ENCODE peak calls at places on chromosomes 11 and 22, in six cellular contexts. One of them, this sample, is unnamed.

GRCh38 chr11:67563354-67564114 is 20.1 kb upstream of the GSTP1 start:
- DNase-seq in A549: peak; percentile 94
- DNase-seq in HepG2: no peak
- DNase-seq in IMR-90: peak; percentile 96
- DNase-seq in SK-N-SH: no peak
- DNase-seq in GM12878: no peak
- DNase-seq in this sample: peak; percentile 76

GRCh38 chr22:24973867-24974266 is 21.4 kb downstream of the KIAA1671 start:
- DNase-seq in A549: no peak
- DNase-seq in HepG2: no peak
- DNase-seq in IMR-90: no peak
- DNase-seq in SK-N-SH: no peak
- DNase-seq in GM12878: no peak
- DNase-seq in this sample: no peak

GRCh38 chr11:85694385-85694980 is 8.5 kb upstream of the CCDC89 start:
- DNase-seq in A549: peak; percentile 71
- DNase-seq in HepG2: peak; percentile 20
- DNase-seq in IMR-90: peak; percentile 71
- DNase-seq in SK-N-SH: peak; percentile 31
- DNase-seq in GM12878: no peak
- DNase-seq in this sample: peak; percentile 18

GRCh38 chr11:58928082-58928574 is 11.2 kb upstream of the GLYATL1 start:
- DNase-seq in A549: no peak
- DNase-seq in HepG2: no peak
- DNase-seq in IMR-90: peak; percentile 7
- DNase-seq in SK-N-SH: no peak
- DNase-seq in GM12878: no peak
- DNase-seq in this sample: no peak

GRCh38 chr11:111560785-111561184 is 20.3 kb downstream of the LAYN start:
- DNase-seq in A549: no peak
- DNase-seq in HepG2: no peak
- DNase-seq in IMR-90: no peak
- DNase-seq in SK-N-SH: no peak
- DNase-seq in GM12878: no peak
- DNase-seq in this sample: no peak

GRCh38 chr11:86803641-86804040 is 3.3 kb downstream of the PRSS23 start:
- DNase-seq in A549: no peak
- DNase-seq in HepG2: no peak
- DNase-seq in IMR-90: no peak
- DNase-seq in SK-N-SH: no peak
- DNase-seq in GM12878: no peak
- DNase-seq in this sample: no peak

GRCh38 chr11:88378422-88379066 is 41.0 kb upstream of the CTSC start:
- DNase-seq in A549: no peak
- DNase-seq in HepG2: no peak
- DNase-seq in IMR-90: no peak
- DNase-seq in SK-N-SH: no peak
- DNase-seq in GM12878: no peak
- DNase-seq in this sample: no peak

GRCh38 chr11:46555269-46556054 is 38.4 kb downstream of the AMBRA1 start:
- DNase-seq in A549: no peak
- DNase-seq in HepG2: no peak
- DNase-seq in IMR-90: no peak
- DNase-seq in SK-N-SH: no peak
- DNase-seq in GM12878: peak; percentile 30
- DNase-seq in this sample: no peak

GRCh38 chr11:46200537-46201281 is 76.8 kb upstream of the CREB3L1 start:
- DNase-seq in A549: no peak
- DNase-seq in HepG2: no peak
- DNase-seq in IMR-90: peak; percentile 7
- DNase-seq in SK-N-SH: no peak
- DNase-seq in GM12878: no peak
- DNase-seq in this sample: no peak

GRCh38 chr11:20247540-20248138 is 87.4 kb upstream of the DBX1 start:
- DNase-seq in A549: no peak
- DNase-seq in HepG2: no peak
- DNase-seq in IMR-90: no peak
- DNase-seq in SK-N-SH: no peak
- DNase-seq in GM12878: no peak
- DNase-seq in this sample: no peak

GRCh38 chr22:35328472-35328885 is 28.8 kb downstream of the TOM1 start:
- DNase-seq in A549: no peak
- DNase-seq in HepG2: peak; percentile 96
- DNase-seq in IMR-90: no peak
- DNase-seq in SK-N-SH: no peak
- DNase-seq in GM12878: no peak
- DNase-seq in this sample: no peak

GRCh38 chr11:90434858-90435257 is 212.0 kb upstream of the CHORDC1 start:
- DNase-seq in A549: peak; percentile 30
- DNase-seq in HepG2: peak; percentile 35
- DNase-seq in IMR-90: no peak
- DNase-seq in SK-N-SH: no peak
- DNase-seq in GM12878: no peak
- DNase-seq in this sample: no peak

GRCh38 chr22:40898850-40899357 is 37.0 kb upstream of the DNAJB7 start:
- DNase-seq in A549: peak; percentile 49
- DNase-seq in HepG2: peak; percentile 62
- DNase-seq in IMR-90: peak; percentile 67
- DNase-seq in SK-N-SH: peak; percentile 23
- DNase-seq in GM12878: peak; percentile 44
- DNase-seq in this sample: peak; percentile 23

GRCh38 chr11:15901790-15902189 is 454.6 kb downstream of the SOX6 start:
- DNase-seq in A549: peak; percentile 9
- DNase-seq in HepG2: peak; percentile 35
- DNase-seq in IMR-90: no peak
- DNase-seq in SK-N-SH: no peak
- DNase-seq in GM12878: no peak
- DNase-seq in this sample: no peak

GRCh38 chr11:11407738-11408084 is 54.7 kb upstream of the CSNK2A3 start:
- DNase-seq in A549: no peak
- DNase-seq in HepG2: no peak
- DNase-seq in IMR-90: no peak
- DNase-seq in SK-N-SH: no peak
- DNase-seq in GM12878: no peak
- DNase-seq in this sample: no peak

GRCh38 chr11:61509058-61510029 is 795 bp downstream of the LRRC10B start:
- DNase-seq in A549: peak; percentile 90
- DNase-seq in HepG2: peak; percentile 63
- DNase-seq in IMR-90: peak; percentile 69
- DNase-seq in SK-N-SH: peak; percentile 92
- DNase-seq in GM12878: no peak
- DNase-seq in this sample: peak; percentile 37

GRCh38 chr11:65653229-65654225 is 9.2 kb downstream of the RELA start:
- DNase-seq in A549: no peak
- DNase-seq in HepG2: peak; percentile 88
- DNase-seq in IMR-90: no peak
- DNase-seq in SK-N-SH: no peak
- DNase-seq in GM12878: no peak
- DNase-seq in this sample: no peak

GRCh38 chr11:132123854-132124835 is 753.7 kb downstream of the NTM start:
- DNase-seq in A549: no peak
- DNase-seq in HepG2: no peak
- DNase-seq in IMR-90: no peak
- DNase-seq in SK-N-SH: no peak
- DNase-seq in GM12878: peak; percentile 28
- DNase-seq in this sample: no peak

GRCh38 chr11:85756401-85757200 is 54.3 kb downstream of the SYTL2 start:
- DNase-seq in A549: no peak
- DNase-seq in HepG2: no peak
- DNase-seq in IMR-90: no peak
- DNase-seq in SK-N-SH: no peak
- DNase-seq in GM12878: no peak
- DNase-seq in this sample: no peak

GRCh38 chr22:44157916-44158618 is 22.7 kb upstream of the PARVG start:
- DNase-seq in A549: no peak
- DNase-seq in HepG2: no peak
- DNase-seq in IMR-90: no peak
- DNase-seq in SK-N-SH: no peak
- DNase-seq in GM12878: no peak
- DNase-seq in this sample: no peak

GRCh38 chr11:45901646-45902045 is 5.4 kb downstream of the FREY1 start:
- DNase-seq in A549: no peak
- DNase-seq in HepG2: no peak
- DNase-seq in IMR-90: no peak
- DNase-seq in SK-N-SH: no peak
- DNase-seq in GM12878: no peak
- DNase-seq in this sample: no peak

GRCh38 chr11:73185680-73186293 is 32.3 kb upstream of the P2RY2 start:
- DNase-seq in A549: peak; percentile 79
- DNase-seq in HepG2: no peak
- DNase-seq in IMR-90: peak; percentile 69
- DNase-seq in SK-N-SH: no peak
- DNase-seq in GM12878: no peak
- DNase-seq in this sample: no peak

GRCh38 chr22:43848366-43849171 is 13.7 kb downstream of the SULT4A1 start:
- DNase-seq in A549: peak; percentile 16
- DNase-seq in HepG2: no peak
- DNase-seq in IMR-90: peak; percentile 52
- DNase-seq in SK-N-SH: peak; percentile 56
- DNase-seq in GM12878: no peak
- DNase-seq in this sample: peak; percentile 4

GRCh38 chr11:9090488-9091043 is 833 bp downstream of the SCUBE2 start:
- DNase-seq in A549: no peak
- DNase-seq in HepG2: no peak
- DNase-seq in IMR-90: no peak
- DNase-seq in SK-N-SH: peak; percentile 52
- DNase-seq in GM12878: no peak
- DNase-seq in this sample: no peak

GRCh38 chr11:9089061-9089460 is 2.3 kb downstream of the SCUBE2 start:
- DNase-seq in A549: no peak
- DNase-seq in HepG2: no peak
- DNase-seq in IMR-90: no peak
- DNase-seq in SK-N-SH: no peak
- DNase-seq in GM12878: no peak
- DNase-seq in this sample: no peak

GRCh38 chr11:9091044-9091936 is at the start of gene SCUBE2:
- DNase-seq in A549: no peak
- DNase-seq in HepG2: no peak
- DNase-seq in IMR-90: no peak
- DNase-seq in SK-N-SH: peak; percentile 86
- DNase-seq in GM12878: no peak
- DNase-seq in this sample: no peak

GRCh38 chr11:9092085-9092484 is 686 bp upstream of the SCUBE2 start:
- DNase-seq in A549: no peak
- DNase-seq in HepG2: no peak
- DNase-seq in IMR-90: no peak
- DNase-seq in SK-N-SH: no peak
- DNase-seq in GM12878: no peak
- DNase-seq in this sample: no peak

DNA sequence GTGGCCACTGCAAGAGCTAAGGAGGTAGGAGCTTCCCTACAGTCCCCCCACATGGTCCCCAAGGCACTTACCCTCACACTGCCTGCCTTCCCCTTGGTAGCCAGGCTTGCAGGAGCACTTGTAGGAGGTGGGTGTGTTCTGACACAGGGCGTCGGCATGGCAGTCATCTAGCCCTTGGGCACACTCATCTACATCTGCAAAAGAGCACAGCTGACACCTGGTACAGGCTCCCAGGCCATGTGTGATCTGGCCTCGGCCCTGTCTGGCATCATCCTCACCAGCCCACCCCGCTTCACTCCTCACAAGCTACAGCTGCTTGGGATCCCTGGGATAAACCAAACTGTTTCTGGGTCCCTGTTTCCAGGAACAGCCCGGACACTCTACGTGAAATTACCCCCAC is 1.8 kb downstream of the SCUBE2 start:
- DNase-seq in A549: no peak
- DNase-seq in HepG2: no peak
- DNase-seq in IMR-90: no peak
- DNase-seq in SK-N-SH: peak; percentile 59
- DNase-seq in GM12878: no peak
- DNase-seq in this sample: no peak
- TF ChIP-seq RAD21 in A549: no peak
- TF ChIP-seq RAD21 in HepG2: no peak
- TF ChIP-seq RAD21 in IMR-90: no peak
- TF ChIP-seq RAD21 in SK-N-SH: no peak
- TF ChIP-seq RAD21 in GM12878: no peak
- TF ChIP-seq RAD21 in this sample: no peak

DNA sequence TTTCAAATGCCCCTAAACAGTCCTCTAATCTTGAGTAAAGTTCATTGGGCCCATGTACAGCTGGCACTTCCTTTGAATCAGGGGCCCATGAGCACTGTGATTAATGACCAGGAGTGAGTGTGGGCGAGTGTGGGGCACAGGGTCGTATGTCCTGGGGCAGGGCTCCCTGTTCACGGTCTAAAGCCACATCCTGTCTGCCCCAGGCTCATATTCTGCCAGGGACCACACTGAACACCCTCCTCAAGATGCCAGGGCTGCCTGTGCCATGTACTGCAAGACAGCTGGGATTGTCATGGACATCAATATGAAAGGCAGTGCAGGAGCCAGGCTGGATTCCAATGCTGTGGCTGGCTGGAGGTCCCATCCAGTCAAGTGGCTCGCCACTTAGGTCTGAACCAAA is 130.5 kb downstream of the KIRREL3 start:
- DNase-seq in A549: no peak
- DNase-seq in HepG2: no peak
- DNase-seq in IMR-90: no peak
- DNase-seq in SK-N-SH: no peak
- DNase-seq in GM12878: no peak
- DNase-seq in this sample: no peak
- TF ChIP-seq RAD21 in A549: no peak
- TF ChIP-seq RAD21 in HepG2: no peak
- TF ChIP-seq RAD21 in IMR-90: no peak
- TF ChIP-seq RAD21 in SK-N-SH: no peak
- TF ChIP-seq RAD21 in GM12878: no peak
- TF ChIP-seq RAD21 in this sample: no peak

GRCh38 chr11:14229472-14229871 is 129.5 kb downstream of the RRAS2 start:
- DNase-seq in A549: no peak
- DNase-seq in HepG2: no peak
- DNase-seq in IMR-90: no peak
- DNase-seq in SK-N-SH: no peak
- DNase-seq in GM12878: no peak
- DNase-seq in this sample: no peak

GRCh38 chr11:14230407-14230806 is 128.6 kb downstream of the RRAS2 start:
- DNase-seq in A549: no peak
- DNase-seq in HepG2: no peak
- DNase-seq in IMR-90: no peak
- DNase-seq in SK-N-SH: no peak
- DNase-seq in GM12878: no peak
- DNase-seq in this sample: no peak

GRCh38 chr11:14234446-14234845 is 124.5 kb downstream of the RRAS2 start:
- DNase-seq in A549: no peak
- DNase-seq in HepG2: no peak
- DNase-seq in IMR-90: no peak
- DNase-seq in SK-N-SH: no peak
- DNase-seq in GM12878: no peak
- DNase-seq in this sample: no peak

GRCh38 chr11:14235701-14236100 is 123.3 kb downstream of the RRAS2 start:
- DNase-seq in A549: no peak
- DNase-seq in HepG2: no peak
- DNase-seq in IMR-90: no peak
- DNase-seq in SK-N-SH: no peak
- DNase-seq in GM12878: no peak
- DNase-seq in this sample: no peak

GRCh38 chr11:14232652-14233051 is 126.3 kb downstream of the RRAS2 start:
- DNase-seq in A549: peak; percentile 11
- DNase-seq in HepG2: no peak
- DNase-seq in IMR-90: no peak
- DNase-seq in SK-N-SH: peak; percentile 33
- DNase-seq in GM12878: no peak
- DNase-seq in this sample: no peak
- TF ChIP-seq RAD21 in A549: no peak
- TF ChIP-seq RAD21 in HepG2: no peak
- TF ChIP-seq RAD21 in IMR-90: no peak
- TF ChIP-seq RAD21 in SK-N-SH: no peak
- TF ChIP-seq RAD21 in GM12878: peak; percentile 4
- TF ChIP-seq RAD21 in this sample: peak; percentile 20

GRCh38 chr11:70489276-70489675 is 90.9 kb downstream of the CTTN start:
- DNase-seq in A549: no peak
- DNase-seq in HepG2: no peak
- DNase-seq in IMR-90: no peak
- DNase-seq in SK-N-SH: no peak
- DNase-seq in GM12878: no peak
- DNase-seq in this sample: no peak
- TF ChIP-seq RAD21 in A549: no peak
- TF ChIP-seq RAD21 in HepG2: no peak
- TF ChIP-seq RAD21 in IMR-90: no peak
- TF ChIP-seq RAD21 in SK-N-SH: no peak
- TF ChIP-seq RAD21 in GM12878: no peak
- TF ChIP-seq RAD21 in this sample: no peak